ENCODE peak calls at places on chromosomes 12 and 14, in six cellular contexts. D is SW 1271; L is stimulated activated naive CD8-positive, alpha-beta T cell treated with anti-CD3 and anti-CD28 coated beads, Interleukin-15, amount 100 ng/mL, for 72 hours; W is occipital lobe; O is activated T-helper 9 cell treated with anti-CD3 and anti-CD28 coated beads, Interleukin-2, amount 50 U/mL, for 16 hours; G is RPMI7951. P is an unnamed sample.

GRCh38 chr12:131536337-131536736 is 174.6 kb upstream of the SFSWAP start:
- DNase-seq in D (no peak), W (no peak), O (no peak), L (peak; percentile 19), G (no peak), P (no peak)

GRCh38 chr12:30450872-30451271 is 244.8 kb downstream of the IPO8 start:
- DNase-seq in O (no peak), W (no peak), D (no peak), L (no peak), G (peak; percentile 23), P (no peak)

GRCh38 chr12:130621696-130622298 is 94.3 kb downstream of the RIMBP2 start:
- DNase-seq in D (no peak), G (no peak), O (no peak), W (no peak), L (no peak), P (no peak)

GRCh38 chr12:42689699-42690098 is 100.2 kb upstream of the PRICKLE1 start:
- DNase-seq in W (no peak), L (no peak), O (no peak), G (peak; percentile 21), D (no peak), P (no peak)

GRCh38 chr12:12684375-12685106 is 11.4 kb downstream of the GPR19 start:
- DNase-seq in W (peak; percentile 77), O (no peak), G (peak; percentile 36), D (no peak), L (no peak), P (peak; percentile 53)

GRCh38 chr14:103894034-103894722 is 34.1 kb upstream of the TDRD9 start:
- DNase-seq in G (no peak), L (no peak), D (no peak), W (no peak), O (no peak), P (no peak)

GRCh38 chr14:61911534-61911933 is 149.3 kb downstream of the SNAPC1 start:
- DNase-seq in O (no peak), L (no peak), G (no peak), D (no peak), W (no peak), P (peak; percentile 24)

GRCh38 chr14:105199093-105199492 is 18.0 kb upstream of the NUDT14 start:
- DNase-seq in L (no peak), D (no peak), W (no peak), O (no peak), G (peak; percentile 48), P (no peak)

GRCh38 chr12:130698106-130698505 is 18.0 kb downstream of the RIMBP2 start:
- DNase-seq in G (no peak), O (no peak), L (no peak), D (no peak), W (no peak), P (no peak)

GRCh38 chr14:85934123-85934885 is 404.4 kb downstream of the FLRT2 start:
- DNase-seq in D (peak; percentile 24), G (peak; percentile 79), O (peak; percentile 27), W (no peak), L (peak; percentile 49), P (peak; percentile 53)

GRCh38 chr14:101035466-101036225 is 132.1 kb upstream of the RTL1 start:
- DNase-seq in L (no peak), W (no peak), O (no peak), D (no peak), G (no peak), P (no peak)

GRCh38 chr14:91256661-91257060 is 12.2 kb upstream of the GPR68 start:
- DNase-seq in G (no peak), D (no peak), O (no peak), L (no peak), W (no peak), P (no peak)

GRCh38 chr14:24368215-24368561 is 204 bp downstream of the NFATC4 start:
- DNase-seq in L (no peak), O (no peak), D (no peak), G (no peak), W (no peak), P (no peak)

GRCh38 chr12:109563291-109564284 is 9.7 kb downstream of the MMAB start:
- DNase-seq in L (no peak), G (no peak), O (no peak), W (no peak), D (no peak), P (no peak)

GRCh38 chr12:132413931-132414588 is 75.9 kb upstream of the FBRSL1 start:
- DNase-seq in W (no peak), D (no peak), G (no peak), O (no peak), L (peak; percentile 31), P (no peak)